ENCODE peak calls at places on chromosomes 16 and 17, in five cellular contexts. I is WTC11, H is Peyer's patch, F is left lung, A is suprapubic skin. S is an unnamed sample.
A peak's percentile ranks its signal among the peaks of the same experiment; 100 is the strongest.

GRCh38 chr16:54239441-54239840 is 47.1 kb downstream of the IRX3 start:
- DNase-seq in H (no peak), I (no peak), A (peak; percentile 79), F (no peak), S (no peak)

GRCh38 chr16:59210955-59211541 is 476.9 kb upstream of the GOT2 start:
- DNase-seq in I (peak; percentile 43), H (no peak), F (no peak), A (no peak), S (peak; percentile 90)

GRCh38 chr17:39676198-39676819 is 8.1 kb downstream of the PNMT start:
- DNase-seq in A (no peak), H (peak; percentile 59), F (peak; percentile 88), I (no peak), S (no peak)

GRCh38 chr16:75952124-75952523 is 225.8 kb upstream of the CPHXL start:
- DNase-seq in A (no peak), H (no peak), I (no peak), F (no peak), S (no peak)

GRCh38 chr17:2701161-2701995 is 10.2 kb downstream of the CLUH start:
- DNase-seq in I (peak; percentile 10), H (no peak), F (peak; percentile 76), A (peak; percentile 81), S (no peak)

GRCh38 chr16:22373662-22374310 is 633 bp downstream of the CDR2 start:
- DNase-seq in A (peak; percentile 84), I (peak; percentile 42), F (peak; percentile 89), H (peak; percentile 46), S (no peak)

GRCh38 chr16:4699030-4699556 is 5.7 kb downstream of the NUDT16L1 start:
- DNase-seq in A (no peak), F (peak; percentile 38), I (no peak), H (no peak), S (no peak)

GRCh38 chr16:74829637-74830036 is 55.0 kb upstream of the FA2H start:
- DNase-seq in A (no peak), F (no peak), I (no peak), H (no peak), S (no peak)

GRCh38 chr17:65530985-65531507 is 30.4 kb downstream of the AXIN2 start:
- DNase-seq in H (no peak), I (no peak), A (no peak), F (no peak), S (peak; percentile 89)

GRCh38 chr16:74892574-74893461 is 92.1 kb downstream of the WDR59 start:
- DNase-seq in A (no peak), I (no peak), H (no peak), F (no peak), S (no peak)

GRCh38 chr17:60971515-60972369 is 294.1 kb downstream of the BCAS3 start:
- DNase-seq in H (no peak), I (peak; percentile 49), F (no peak), A (no peak), S (peak; percentile 83)

GRCh38 chr17:63132509-63132911 is 166.5 kb downstream of the TANC2 start:
- DNase-seq in H (no peak), A (no peak), I (no peak), F (no peak), S (peak; percentile 44)

GRCh38 chr17:3845361-3845753 is 689 bp downstream of the NCBP3 start:
- DNase-seq in I (no peak), H (peak; percentile 28), A (no peak), F (no peak), S (peak; percentile 30)

GRCh38 chr16:87582221-87582965 is 19.9 kb upstream of the JPH3 start:
- DNase-seq in H (no peak), F (peak; percentile 75), I (no peak), A (no peak), S (peak; percentile 91)

GRCh38 chr16:17380613-17381012 is 90.1 kb downstream of the XYLT1 start:
- DNase-seq in F (no peak), A (no peak), I (no peak), H (no peak), S (no peak)

GRCh38 chr17:78583091-78583490 is 5.9 kb upstream of the DNAH17 start:
- DNase-seq in F (peak; percentile 49), I (peak; percentile 52), H (no peak), A (no peak), S (peak; percentile 44)

GRCh38 chr16:19861069-19861468 is 23.6 kb downstream of the GPRC5B start:
- DNase-seq in I (no peak), A (no peak), H (no peak), F (no peak), S (no peak)

GRCh38 chr16:85570735-85571562 is 42.2 kb upstream of the GSE1 start:
- DNase-seq in I (no peak), F (peak; percentile 91), A (no peak), H (peak; percentile 72), S (no peak)

GRCh38 chr16:74982303-74982702 is 2.6 kb downstream of the WDR59 start:
- DNase-seq in A (no peak), F (no peak), H (no peak), I (no peak), S (no peak)

GRCh38 chr17:34249497-34249877 is 5.6 kb upstream of the CCL2 start:
- DNase-seq in H (no peak), I (no peak), A (no peak), F (no peak), S (no peak)

GRCh38 chr17:79515110-79515509 is 95.7 kb downstream of the RBFOX3 start:
- DNase-seq in A (no peak), I (no peak), F (no peak), H (no peak), S (no peak)

GRCh38 chr17:48505788-48506187 is 25.0 kb downstream of the HOXB1 start:
- DNase-seq in H (no peak), F (no peak), A (no peak), I (no peak), S (peak; percentile 67)

DNA sequence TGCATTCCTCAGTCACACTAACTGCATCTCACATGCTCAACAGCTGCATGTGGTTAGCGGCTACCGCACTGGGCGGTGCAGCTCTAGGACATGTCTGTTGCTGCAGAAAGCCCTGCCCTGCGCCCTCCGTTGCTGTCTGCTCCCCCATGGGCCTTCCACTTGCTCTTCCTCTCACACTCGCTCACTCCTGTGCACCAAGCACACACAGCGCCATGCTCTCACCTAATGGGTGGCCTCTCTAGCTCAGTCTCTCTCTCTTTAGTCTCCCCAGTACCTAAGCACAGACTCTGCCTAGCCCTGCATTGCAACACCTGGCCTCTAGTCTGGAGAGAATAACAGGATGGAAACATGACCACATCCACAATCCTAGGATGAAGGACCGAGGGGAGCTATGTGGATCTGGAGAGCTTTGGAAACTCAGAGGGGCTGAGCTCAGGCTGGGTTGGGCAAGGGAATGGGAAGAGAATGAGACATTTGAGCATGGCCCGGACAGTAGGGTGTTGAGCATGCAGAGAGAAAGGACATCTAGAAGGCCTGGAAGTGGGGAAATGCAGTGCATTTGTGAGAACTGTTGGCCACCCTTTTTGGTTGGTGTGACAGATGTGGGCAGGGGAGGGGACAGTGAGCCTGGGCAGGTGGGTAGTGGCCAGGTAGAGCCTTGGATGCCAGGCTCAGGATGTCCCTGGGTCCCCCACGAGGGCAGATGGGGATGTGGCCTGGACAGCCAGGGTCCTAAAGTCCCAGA is 16.0 kb downstream of the SGCA start:
- DNase-seq in A (no peak), I (no peak), H (no peak), F (peak; percentile 61), S (peak; percentile 79)
- TF ChIP-seq CTCF in A (no peak), I (no peak), H (no peak), F (no peak), S (peak; percentile 7)

GRCh38 chr16:88844412-88845118 is 12.2 kb downstream of the GALNS start:
- DNase-seq in A (no peak), F (no peak), I (peak; percentile 31), H (no peak), S (no peak)
- TF ChIP-seq CTCF in A (no peak), F (no peak), I (no peak), H (no peak), S (peak; percentile 38)

GRCh38 chr17:38603786-38604478 is 1.8 kb downstream of the SRCIN1 start:
- DNase-seq in H (no peak), F (peak; percentile 0), I (no peak), A (no peak), S (no peak)

GRCh38 chr17:38602862-38603785 is 2.6 kb downstream of the SRCIN1 start:
- DNase-seq in A (no peak), F (peak; percentile 35), H (no peak), I (no peak), S (no peak)

GRCh38 chr17:38605852-38606645 is at the start of gene SRCIN1:
- DNase-seq in H (peak; percentile 23), A (no peak), I (peak; percentile 74), F (peak; percentile 83), S (no peak)

GRCh38 chr17:38605230-38605851 is 411 bp downstream of the SRCIN1 start:
- DNase-seq in I (peak; percentile 76), A (no peak), H (no peak), F (peak; percentile 74), S (no peak)

DNA sequence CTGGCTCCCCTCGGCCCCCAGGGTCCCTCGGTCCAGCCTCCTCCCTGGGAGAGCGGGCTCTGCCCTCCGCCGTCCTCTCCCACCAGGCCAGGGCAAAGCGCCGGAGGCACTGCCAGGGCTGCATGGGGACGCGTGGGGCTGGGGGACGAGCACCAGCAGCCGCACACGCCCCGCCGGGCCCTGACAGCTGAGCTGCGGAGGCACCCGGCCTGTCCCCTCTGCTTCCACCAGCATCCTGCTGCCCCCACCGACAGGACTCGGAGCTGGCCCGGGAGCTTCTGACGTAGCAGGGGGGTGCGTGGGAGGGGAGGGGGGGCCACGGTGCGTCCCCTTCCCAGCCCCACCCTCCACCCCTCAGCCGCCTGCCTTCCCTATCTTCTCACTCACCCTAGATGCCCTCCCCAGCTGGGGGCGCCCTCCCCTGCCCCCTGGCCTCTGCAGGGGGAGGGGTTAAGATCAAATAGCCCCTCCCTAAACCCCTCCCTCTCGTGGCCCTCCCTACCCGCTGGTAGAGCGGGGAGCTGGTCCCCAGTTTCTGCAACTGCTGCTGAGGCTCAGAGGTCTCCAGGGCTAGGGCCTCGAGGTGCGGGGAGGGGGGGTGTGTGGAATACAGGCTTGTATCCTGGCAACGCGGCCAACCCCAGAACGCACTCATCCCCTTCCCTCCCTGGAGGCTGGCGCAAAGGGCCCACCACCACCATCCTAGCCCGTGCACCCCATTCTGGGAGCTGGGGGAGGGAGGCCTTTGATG is 1.1 kb downstream of the SRCIN1 start:
- DNase-seq in A (no peak), F (peak; percentile 75), H (no peak), I (peak; percentile 69), S (no peak)
- TF ChIP-seq CTCF in A (no peak), F (no peak), H (no peak), I (peak; percentile 26), S (no peak)

GRCh38 chr17:53948323-53948722 is 125.6 kb downstream of the KIF2B start:
- DNase-seq in A (no peak), F (no peak), H (no peak), I (no peak), S (no peak)

GRCh38 chr17:53949473-53950090 is 126.9 kb downstream of the KIF2B start:
- DNase-seq in A (no peak), F (no peak), H (no peak), I (no peak), S (no peak)

GRCh38 chr17:53950858-53951250 is 128.1 kb downstream of the KIF2B start:
- DNase-seq in F (no peak), A (no peak), I (no peak), H (no peak), S (no peak)

DNA sequence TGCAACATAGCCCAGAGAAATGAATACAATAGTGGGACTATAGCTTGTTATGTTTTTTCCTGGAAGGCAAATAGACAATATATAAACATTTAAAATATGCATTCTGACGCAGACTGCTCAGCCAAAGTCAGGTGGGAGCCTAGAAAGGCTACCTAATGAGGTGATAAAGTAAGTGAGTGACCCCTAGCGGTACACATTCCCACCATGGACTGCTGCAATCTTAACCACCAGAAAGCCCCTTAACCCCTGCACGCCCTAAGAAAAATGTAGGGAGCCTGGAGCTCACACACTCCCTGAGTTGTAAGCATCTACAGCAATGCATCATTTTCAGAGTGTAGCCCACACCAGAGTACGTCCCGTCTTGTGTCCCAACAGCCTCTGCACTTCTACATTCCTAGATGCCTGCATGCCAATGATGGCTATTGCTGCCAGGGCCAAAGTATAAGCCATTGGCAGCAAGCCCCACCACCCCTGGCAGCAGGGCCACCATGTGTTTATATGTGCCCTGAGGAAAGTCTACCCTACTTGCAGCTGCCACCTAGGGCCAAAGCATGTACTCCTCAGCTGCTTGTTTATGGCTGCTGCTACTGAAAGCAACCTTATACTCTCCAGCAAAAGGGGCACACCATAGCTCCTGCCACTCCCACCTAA is 127.6 kb downstream of the KIF2B start:
- DNase-seq in A (no peak), F (no peak), I (peak; percentile 37), H (no peak), S (no peak)
- TF ChIP-seq CTCF in A (no peak), F (no peak), I (no peak), H (no peak), S (no peak)